ENCODE peak calls at places on chromosome 2, in four cellular contexts. H, O, M and P are unnamed samples.

GRCh38 chr2:140747665-140748064 is 1383.2 kb downstream of the LRP1B start:
- DNase-seq in H (no peak), O (no peak), M (no peak), P (no peak)

GRCh38 chr2:19675003-19675629 is 226.7 kb downstream of the TTC32 start:
- DNase-seq in H (no peak), O (no peak), M (no peak), P (no peak)

GRCh38 chr2:31359229-31359628 is 55.3 kb downstream of the XDH start:
- DNase-seq in H (no peak), O (peak), M (no peak), P (no peak)

GRCh38 chr2:237122214-237122666 is 36.6 kb downstream of the COPS8 start:
- DNase-seq in H (peak), O (peak), M (peak), P (peak)

GRCh38 chr2:157559061-157559460 is 69.6 kb downstream of the ACVR1C start:
- DNase-seq in H (no peak), O (no peak), M (no peak), P (no peak)

GRCh38 chr2:10901160-10901559 is 10.6 kb upstream of the KCNF1 start:
- DNase-seq in H (no peak), O (peak), M (peak), P (no peak)

GRCh38 chr2:151730242-151730975 is 3.9 kb downstream of the NEB start:
- DNase-seq in H (no peak), O (peak), M (peak), P (no peak)

GRCh38 chr2:6855860-6856547 is 9.7 kb downstream of the CMPK2 start:
- DNase-seq in H (no peak), O (no peak), M (no peak), P (no peak)

GRCh38 chr2:9941996-9942390 is 9.5 kb upstream of the GRHL1 start:
- DNase-seq in H (no peak), O (no peak), M (no peak), P (no peak)

GRCh38 chr2:241302759-241303651 is 12.5 kb downstream of the HDLBP start:
- DNase-seq in H (no peak), O (no peak), M (no peak), P (no peak)

GRCh38 chr2:54386993-54387590 is 69.0 kb upstream of the SPTBN1 start:
- DNase-seq in H (no peak), O (peak), M (no peak), P (no peak)

DNA sequence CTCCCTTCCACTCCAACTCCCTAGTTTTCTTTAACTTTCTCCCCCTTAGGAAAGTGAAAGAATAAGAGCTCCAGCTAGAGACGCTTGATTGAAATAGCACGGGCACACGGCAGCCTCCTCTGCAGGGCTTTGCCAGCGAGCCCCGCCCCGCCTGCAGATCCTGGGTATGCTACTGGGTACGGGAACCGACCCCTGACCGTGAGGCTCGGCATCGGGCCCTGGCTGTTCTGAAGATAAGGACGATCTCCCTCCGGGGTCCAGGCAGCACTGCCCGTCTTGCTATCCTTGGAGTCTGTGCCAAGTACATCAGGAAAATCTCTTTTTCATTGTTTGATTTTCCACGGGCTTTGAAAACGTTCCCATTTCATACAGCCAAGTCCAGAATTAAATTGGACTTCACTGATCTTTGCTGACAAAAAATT is 284.5 kb downstream of the MTX2 start:
- DNase-seq in H (no peak), O (peak), M (peak), P (no peak)
- TF ChIP-seq CTCF in H (no peak), O (no peak), M (no peak), P (no peak)

DNA sequence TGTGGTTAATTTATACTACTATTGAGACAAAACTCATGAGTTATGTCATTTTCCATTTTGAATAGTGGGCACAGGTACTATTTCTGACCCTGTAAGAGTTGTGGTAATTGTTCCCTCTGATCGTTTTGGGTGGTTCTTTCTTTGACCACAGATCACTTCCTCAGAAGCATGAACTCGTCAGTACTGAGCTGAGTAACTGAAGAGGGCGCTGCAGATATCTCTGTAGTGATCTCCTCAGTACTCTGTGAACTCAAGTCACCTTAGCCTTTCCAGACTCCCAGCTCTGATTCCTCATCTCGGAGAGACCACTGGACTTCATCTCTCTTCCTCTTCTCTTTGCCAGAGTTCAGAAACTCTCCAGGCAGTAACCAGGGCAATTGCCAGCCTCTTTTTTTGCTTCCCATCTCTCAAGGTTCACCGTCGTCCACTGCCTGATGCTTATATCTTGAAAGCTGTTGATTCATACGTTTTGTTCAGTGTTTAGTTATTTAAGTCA is 9.4 kb upstream of the IL1RL1 start:
- DNase-seq in H (peak), O (peak), M (no peak), P (no peak)
- TF ChIP-seq CTCF in H (peak), O (peak), M (peak), P (no peak)

GRCh38 chr2:106561356-106561755 is 74.2 kb downstream of the CD8B2 start:
- DNase-seq in H (no peak), O (no peak), M (no peak), P (no peak)

GRCh38 chr2:106560773-106561172 is 73.6 kb downstream of the CD8B2 start:
- DNase-seq in H (no peak), O (no peak), M (no peak), P (no peak)

GRCh38 chr2:106562232-106562631 is 75.1 kb downstream of the CD8B2 start:
- DNase-seq in H (no peak), O (peak), M (no peak), P (no peak)

GRCh38 chr2:106561803-106562202 is 74.6 kb downstream of the CD8B2 start:
- DNase-seq in H (no peak), O (no peak), M (no peak), P (no peak)

GRCh38 chr2:106562826-106563594 is 75.8 kb downstream of the CD8B2 start:
- DNase-seq in H (no peak), O (no peak), M (no peak), P (no peak)
- TF ChIP-seq CTCF in H (peak), O (no peak), M (no peak), P (peak)

DNA sequence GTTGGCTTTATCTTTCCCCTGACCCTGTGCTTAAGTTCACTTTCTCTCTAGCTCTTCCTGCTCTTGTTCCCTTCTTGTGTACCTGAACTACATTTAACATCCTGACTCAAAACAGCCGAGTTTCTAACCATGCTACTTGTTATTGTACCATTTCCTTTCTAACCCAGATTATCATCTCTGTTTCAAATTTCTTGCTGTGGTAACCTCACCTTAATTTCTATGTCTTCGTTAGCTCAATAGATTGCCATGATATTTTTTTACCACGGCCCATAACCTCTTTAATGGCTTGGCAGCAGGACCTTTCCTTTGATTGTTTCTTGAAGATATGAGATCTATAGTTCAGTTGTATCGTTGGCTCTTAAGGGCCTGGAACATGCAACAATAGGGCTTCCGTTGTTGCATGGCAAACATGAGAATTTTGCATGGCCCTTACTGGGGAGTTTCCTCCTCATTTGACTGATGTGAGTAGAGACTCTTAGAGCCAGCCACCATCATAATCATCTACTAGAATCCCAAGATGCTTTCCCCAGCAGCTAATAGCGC is 11.1 kb downstream of the CFAP36 start:
- DNase-seq in H (no peak), O (no peak), M (no peak), P (no peak)
- TF ChIP-seq CTCF in H (no peak), O (no peak), M (no peak), P (no peak)